ENCODE peak calls at places on chromosomes 2 and 18, in seven cellular contexts. Y is CD4-positive, alpha-beta memory T cell; J is AG09309; N is CD8-positive, alpha-beta T cell; K is body of pancreas; F is cardiac muscle cell; E is IMR-90. L is an unnamed sample.

GRCh38 chr2:96427917-96428316 is 77.2 kb downstream of the NEURL3 start:
- DNase-seq in Y (no peak), J (no peak), N (no peak), K (peak), F (peak), E (peak), L (no peak)

GRCh38 chr2:238695538-238695937 is 152.3 kb upstream of the TWIST2 start:
- DNase-seq in Y (no peak), J (no peak), N (no peak), K (peak), F (no peak), E (no peak), L (no peak)

GRCh38 chr2:198004173-198004572 is 199.8 kb downstream of the PLCL1 start:
- DNase-seq in Y (no peak), J (no peak), N (no peak), K (no peak), F (peak), E (no peak), L (no peak)

GRCh38 chr2:199692489-199692888 is 158.5 kb downstream of the FTCDNL1 start:
- DNase-seq in Y (no peak), J (no peak), N (no peak), K (peak), F (no peak), E (no peak), L (no peak)

GRCh38 chr18:12003894-12004293 is 22.6 kb downstream of the IMPA2 start:
- DNase-seq in Y (no peak), J (no peak), N (no peak), K (no peak), F (no peak), E (no peak), L (no peak)

GRCh38 chr2:138182913-138183312 is 218.6 kb downstream of the HNMT start:
- DNase-seq in Y (no peak), J (peak), N (no peak), K (no peak), F (peak), E (no peak), L (no peak)

GRCh38 chr2:186755066-186755465 is 61.2 kb downstream of the FAM171B start:
- DNase-seq in Y (no peak), J (no peak), N (no peak), K (no peak), F (peak), E (peak), L (peak)

GRCh38 chr18:69518989-69519388 is 118.3 kb downstream of the DOK6 start:
- DNase-seq in Y (no peak), J (no peak), N (no peak), K (no peak), F (peak), E (peak), L (no peak)

GRCh38 chr2:186770332-186770946 is 76.6 kb downstream of the FAM171B start:
- DNase-seq in Y (no peak), J (no peak), N (no peak), K (no peak), F (no peak), E (no peak), L (no peak)

GRCh38 chr2:98134138-98134537 is 47.2 kb downstream of the VWA3B start:
- DNase-seq in Y (no peak), J (no peak), N (no peak), K (peak), F (peak), E (no peak), L (peak)

GRCh38 chr2:146226077-146226476 is 1618.8 kb upstream of the ACVR2A start:
- DNase-seq in Y (no peak), J (no peak), N (no peak), K (no peak), F (no peak), E (no peak), L (no peak)

GRCh38 chr2:128775064-128775347 is 456.3 kb upstream of the HS6ST1 start:
- DNase-seq in Y (no peak), J (no peak), N (no peak), K (no peak), F (no peak), E (no peak), L (no peak)

GRCh38 chr2:53640466-53640865 is 127.1 kb upstream of the CHAC2 start:
- DNase-seq in Y (no peak), J (no peak), N (no peak), K (no peak), F (no peak), E (no peak), L (no peak)

GRCh38 chr18:9782073-9782857 is 74.2 kb downstream of the RAB31 start:
- DNase-seq in Y (no peak), J (peak), N (no peak), K (no peak), F (peak), E (peak), L (peak)

GRCh38 chr2:229489016-229489415 is 217.9 kb upstream of the PID1 start:
- DNase-seq in Y (no peak), J (peak), N (no peak), K (no peak), F (peak), E (peak), L (peak)

GRCh38 chr18:79583426-79583825 is 96.2 kb upstream of the CTDP1 start:
- DNase-seq in Y (no peak), J (no peak), N (no peak), K (no peak), F (no peak), E (no peak), L (no peak)

DNA sequence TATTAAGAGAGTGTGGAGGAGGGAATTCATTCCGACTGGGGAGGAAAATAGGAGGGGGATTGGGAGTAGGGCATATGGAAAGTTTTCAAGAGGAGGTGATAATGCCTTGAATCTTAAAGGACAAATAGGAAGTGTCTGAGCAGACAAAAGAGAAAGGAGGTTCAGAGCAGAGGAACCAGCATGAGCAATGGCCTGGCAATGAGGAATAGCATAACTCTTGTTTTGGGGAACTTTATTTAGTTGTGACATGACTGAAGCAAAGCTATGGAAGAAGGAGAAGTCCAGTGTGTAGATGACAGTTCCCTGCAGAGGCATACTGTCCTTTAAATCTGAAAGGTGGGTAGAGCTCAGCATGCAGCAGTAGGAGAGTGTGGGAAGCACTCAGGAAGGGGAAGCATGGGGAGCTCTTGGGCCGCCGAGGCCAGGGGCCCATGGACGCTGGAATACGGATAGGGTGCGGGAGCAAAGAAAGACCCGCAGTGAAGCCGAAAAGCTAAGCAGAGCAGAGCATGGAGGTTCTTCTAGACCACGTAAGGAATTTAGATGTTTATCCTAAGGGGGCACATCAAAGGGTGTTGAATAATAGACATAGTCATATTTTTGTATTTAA is 173.8 kb downstream of the SEPTIN10 start:
- DNase-seq in Y (no peak), J (no peak), N (no peak), K (no peak), F (no peak), E (no peak), L (no peak)
- H3K4me3 ChIP-seq in Y (no peak), J (no peak), N (no peak), K (no peak), F (no peak), E (no peak), L (no peak)

GRCh38 chr2:43201016-43201415 is 25.4 kb downstream of the ZFP36L2 start:
- DNase-seq in Y (no peak), J (no peak), N (no peak), K (no peak), F (no peak), E (no peak), L (no peak)
- H3K4me3 ChIP-seq in Y (no peak), J (no peak), N (no peak), K (no peak), F (no peak), E (no peak), L (no peak)

GRCh38 chr2:3334392-3334791 is 43.2 kb downstream of the EIPR1 start:
- DNase-seq in Y (no peak), J (no peak), N (no peak), K (no peak), F (no peak), E (no peak), L (no peak)
- H3K4me3 ChIP-seq in Y (no peak), J (no peak), N (no peak), K (no peak), F (no peak), E (no peak), L (no peak)

GRCh38 chr2:216537366-216537765 is 38.7 kb downstream of the RPL37A start:
- DNase-seq in Y (no peak), J (no peak), N (no peak), K (no peak), F (no peak), E (no peak), L (no peak)

GRCh38 chr2:216533504-216534068 is 34.9 kb downstream of the RPL37A start:
- DNase-seq in Y (no peak), J (no peak), N (no peak), K (no peak), F (no peak), E (no peak), L (no peak)

GRCh38 chr2:216534809-216535208 is 36.2 kb downstream of the RPL37A start:
- DNase-seq in Y (no peak), J (no peak), N (no peak), K (no peak), F (no peak), E (no peak), L (no peak)

GRCh38 chr2:216536725-216537124 is 38.1 kb downstream of the RPL37A start:
- DNase-seq in Y (no peak), J (no peak), N (no peak), K (no peak), F (peak), E (peak), L (no peak)

GRCh38 chr2:216535454-216535995 is 36.9 kb downstream of the RPL37A start:
- DNase-seq in Y (no peak), J (peak), N (no peak), K (peak), F (peak), E (peak), L (no peak)
- H3K4me3 ChIP-seq in Y (no peak), J (no peak), N (no peak), K (no peak), F (no peak), E (no peak), L (no peak)

GRCh38 chr2:190060626-190061025 is 1.9 kb downstream of the MSTN start:
- DNase-seq in Y (no peak), J (no peak), N (no peak), K (no peak), F (no peak), E (no peak), L (no peak)

GRCh38 chr2:190062053-190062452 is 476 bp downstream of the MSTN start:
- DNase-seq in Y (no peak), J (no peak), N (no peak), K (no peak), F (no peak), E (no peak), L (no peak)

GRCh38 chr2:190063624-190064023 is 1.1 kb upstream of the MSTN start:
- DNase-seq in Y (no peak), J (no peak), N (no peak), K (no peak), F (no peak), E (no peak), L (no peak)

GRCh38 chr2:190062617-190063016 is at the start of gene MSTN:
- DNase-seq in Y (no peak), J (no peak), N (no peak), K (no peak), F (no peak), E (no peak), L (no peak)

DNA sequence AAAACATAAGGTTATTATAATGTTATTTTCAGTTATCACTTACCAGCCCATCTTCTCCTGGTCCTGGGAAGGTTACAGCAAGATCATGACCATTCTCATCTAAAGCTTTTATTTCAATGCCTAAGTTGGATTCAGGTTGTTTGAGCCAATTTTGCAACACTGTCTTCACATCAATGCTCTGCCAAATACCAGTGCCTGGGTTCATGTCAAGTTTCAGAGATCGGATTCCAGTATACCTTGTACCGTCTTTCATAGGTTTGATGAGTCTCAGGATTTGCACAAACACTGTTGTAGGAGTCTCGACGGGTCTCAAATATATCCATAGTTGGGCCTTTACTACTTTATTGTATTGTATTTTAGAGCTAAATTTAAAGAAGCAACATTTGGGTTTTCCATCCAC is 2.5 kb downstream of the MSTN start:
- DNase-seq in Y (no peak), J (no peak), N (no peak), K (no peak), F (no peak), E (no peak), L (no peak)
- H3K4me3 ChIP-seq in Y (no peak), J (no peak), N (no peak), K (no peak), F (no peak), E (no peak), L (no peak)